ENCODE peak calls at places on chromosomes 4 and X, in six cellular contexts. S is hepatocyte, T is pancreas, K is GM23338, D is tibial nerve, B is upper lobe of right lung. J is an unnamed sample. For H3K36me3 and H3K4me1, the result is how much of the 10 kb centered on the place peaks cover.

GRCh38 chr4:184451726-184452125 is 22.6 kb downstream of the IRF2 start:
- DNase-seq in S (no peak), T (no peak), K (no peak), D (no peak), B (no peak), J (no peak)

GRCh38 chr4:174714393-174715211 is 114.4 kb downstream of the GLRA3 start:
- DNase-seq in S (peak), T (peak), K (peak), D (peak), B (no peak), J (no peak)

GRCh38 chrX:150573702-150574101 is 5.3 kb downstream of the MTM1 start:
- DNase-seq in S (no peak), T (no peak), K (no peak), D (no peak), B (no peak), J (no peak)

GRCh38 chr4:1494416-1495315 is 88.4 kb upstream of the NKX1-1 start:
- DNase-seq in S (no peak), T (no peak), K (no peak), D (no peak), B (peak), J (no peak)

GRCh38 chrX:69493193-69493592 is 10.9 kb upstream of the NALF2 start:
- DNase-seq in S (peak), T (peak), K (peak), D (peak), B (no peak), J (peak)

GRCh38 chrX:123869488-123869887 is 9.6 kb downstream of the XIAP start:
- DNase-seq in S (no peak), T (no peak), K (no peak), D (no peak), B (no peak), J (no peak)

GRCh38 chrX:40171513-40172168 is 73.9 kb upstream of the BCOR start:
- DNase-seq in S (peak), T (no peak), K (no peak), D (no peak), B (peak), J (peak)

GRCh38 chr4:37627263-37627662 is 58.9 kb downstream of the RELL1 start:
- DNase-seq in S (no peak), T (no peak), K (no peak), D (no peak), B (no peak), J (no peak)

GRCh38 chr4:53026233-53026632 is 164.1 kb downstream of the RASL11B start:
- DNase-seq in S (no peak), T (no peak), K (no peak), D (no peak), B (no peak), J (no peak)

GRCh38 chr4:82989567-82990429 is 20.8 kb downstream of the LIN54 start:
- DNase-seq in S (no peak), T (no peak), K (no peak), D (no peak), B (no peak), J (no peak)

GRCh38 chr4:22216278-22216677 is 267.7 kb upstream of the KCNIP4 start:
- DNase-seq in S (no peak), T (no peak), K (no peak), D (no peak), B (no peak), J (no peak)

GRCh38 chr4:150176559-150176958 is 98.3 kb downstream of the DCLK2 start:
- DNase-seq in S (peak), T (no peak), K (no peak), D (no peak), B (no peak), J (no peak)

DNA sequence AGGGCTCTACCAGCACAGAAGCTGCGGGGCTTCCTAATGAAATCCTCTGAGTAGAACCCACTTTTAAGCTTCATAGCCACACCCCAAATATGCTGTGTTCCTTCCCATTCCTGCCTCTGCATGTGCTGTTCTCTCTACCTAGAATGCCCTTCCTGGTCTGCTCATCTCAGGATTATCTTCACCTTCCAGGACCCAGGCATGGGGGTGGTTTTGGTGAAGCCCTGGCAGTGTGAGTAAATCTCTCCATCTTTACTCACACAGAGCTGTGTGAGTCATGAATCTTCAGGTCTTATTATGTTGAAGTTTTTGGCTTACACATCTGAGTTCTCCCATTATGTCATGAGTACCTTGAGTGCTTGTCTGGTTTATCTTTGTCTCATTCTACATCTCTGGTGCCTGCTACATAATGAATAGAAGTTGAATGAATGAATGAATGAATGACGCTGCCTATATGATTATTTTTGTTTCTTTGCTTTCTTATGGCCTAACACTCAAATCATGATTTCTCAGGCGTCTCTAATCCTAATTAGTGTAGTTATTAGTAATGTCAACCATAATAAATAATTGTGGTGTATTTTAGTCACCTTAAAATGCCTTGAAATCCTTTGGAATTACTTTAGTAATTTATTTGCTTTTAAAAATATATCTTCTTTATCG is 41.9 kb downstream of the HADH start:
- DNase-seq in S (no peak), T (no peak), K (peak), D (no peak), B (no peak), J (no peak)
- H3K36me3 ChIP-seq in S (under half), T (under half), K (under half), D (under half), B (half or more), J (under half)

GRCh38 chrX:108359811-108360602 is 78.2 kb downstream of the COL4A6 start:
- DNase-seq in S (no peak), T (no peak), K (no peak), D (no peak), B (no peak), J (no peak)
- H3K4me1 ChIP-seq in S (under half), T (under half), K (under half), D (under half), B (under half), J (under half)

GRCh38 chr4:24570574-24571236 is 13.6 kb downstream of the DHX15 start:
- DNase-seq in S (no peak), T (no peak), K (no peak), D (no peak), B (no peak), J (no peak)

GRCh38 chr4:24578364-24578763 is 6.0 kb downstream of the DHX15 start:
- DNase-seq in S (no peak), T (no peak), K (no peak), D (no peak), B (no peak), J (no peak)

GRCh38 chr4:24574256-24574655 is 10.1 kb downstream of the DHX15 start:
- DNase-seq in S (no peak), T (no peak), K (no peak), D (no peak), B (no peak), J (no peak)

GRCh38 chr4:24573582-24573981 is 10.8 kb downstream of the DHX15 start:
- DNase-seq in S (no peak), T (no peak), K (no peak), D (no peak), B (no peak), J (no peak)

GRCh38 chr4:24576276-24576675 is 8.1 kb downstream of the DHX15 start:
- DNase-seq in S (no peak), T (no peak), K (no peak), D (no peak), B (no peak), J (no peak)
- H3K36me3 ChIP-seq in S (under half), T (under half), K (under half), D (under half), B (half or more), J (under half)

GRCh38 chr4:101211146-101211553 is 136.2 kb downstream of the PPP3CA start:
- DNase-seq in S (no peak), T (no peak), K (peak), D (no peak), B (no peak), J (no peak)
- H3K4me1 ChIP-seq in S (under half), T (under half), K (under half), D (under half), B (under half), J (under half)

GRCh38 chr4:145102619-145103018 is 4.5 kb downstream of the ABCE1 start:
- DNase-seq in S (no peak), T (no peak), K (no peak), D (no peak), B (no peak), J (no peak)

GRCh38 chr4:145103496-145103895 is 5.4 kb downstream of the ABCE1 start:
- DNase-seq in S (no peak), T (no peak), K (no peak), D (no peak), B (no peak), J (no peak)

GRCh38 chr4:145107126-145107525 is 9.0 kb downstream of the ABCE1 start:
- DNase-seq in S (no peak), T (no peak), K (no peak), D (no peak), B (no peak), J (no peak)

DNA sequence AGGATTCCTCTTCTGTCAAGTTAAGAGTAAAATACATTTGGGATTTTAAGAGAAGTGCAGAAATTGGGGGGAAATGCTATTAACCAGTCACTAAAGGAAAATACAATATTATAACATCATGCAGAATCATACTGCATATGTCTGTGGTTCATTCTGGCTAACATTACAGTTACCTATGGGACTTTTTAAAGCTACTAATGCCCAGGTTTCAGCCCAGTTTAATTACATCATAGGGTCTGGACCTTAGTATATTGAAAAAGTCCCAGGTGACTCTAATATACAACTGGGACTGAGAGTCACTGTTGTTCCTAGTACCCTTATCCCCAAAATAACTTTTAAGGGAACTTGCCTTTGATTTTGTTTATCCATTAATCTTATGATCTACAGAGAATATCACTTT is 10.0 kb downstream of the ABCE1 start:
- DNase-seq in S (no peak), T (no peak), K (no peak), D (no peak), B (no peak), J (no peak)
- H3K36me3 ChIP-seq in S (under half), T (under half), K (half or more), D (under half), B (half or more), J (under half)

DNA sequence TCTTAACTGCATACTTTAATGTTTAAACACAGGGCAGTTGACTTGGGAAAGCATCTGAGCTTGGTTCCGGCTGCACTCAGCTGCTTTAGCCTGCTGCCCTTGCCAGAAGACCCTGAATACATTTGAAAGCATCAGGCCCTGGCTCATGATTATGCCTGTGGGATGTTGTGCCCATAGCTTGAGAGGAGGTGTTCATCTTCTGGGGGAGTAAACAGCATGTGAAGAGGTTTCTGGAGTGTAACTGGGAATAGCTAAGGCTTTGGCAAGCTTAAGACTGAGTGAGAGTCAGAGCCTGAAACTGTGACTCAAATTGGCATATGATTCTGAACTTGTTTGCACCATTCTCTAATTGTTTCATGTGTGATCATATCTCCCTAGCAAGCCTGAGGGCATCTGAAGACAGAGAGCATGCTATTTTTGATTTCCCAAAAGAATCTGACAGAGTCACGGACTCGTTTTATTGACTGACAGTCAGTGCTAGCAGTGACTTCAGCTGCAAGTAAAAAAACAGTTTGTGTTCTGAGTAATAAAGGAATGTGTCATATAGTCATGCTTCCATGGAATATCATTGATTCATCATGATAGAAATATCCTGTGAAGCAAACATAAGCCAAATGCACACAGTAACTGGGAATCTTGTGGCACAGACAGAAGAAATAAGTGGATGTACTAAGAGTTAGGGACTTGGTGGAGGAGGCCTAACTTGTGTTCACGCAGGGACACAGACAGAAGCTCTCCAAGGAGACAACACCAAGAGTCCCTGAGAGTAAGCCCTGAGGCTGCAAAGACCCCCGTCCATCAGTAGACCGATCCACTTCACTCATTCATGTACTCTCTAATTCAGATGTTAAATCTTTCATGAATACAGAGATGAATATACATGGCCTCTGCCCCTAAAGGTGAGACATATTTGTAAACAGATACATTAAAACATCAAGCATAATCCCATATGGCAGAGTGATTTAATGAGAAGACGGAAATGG is 100.7 kb downstream of the SYNPO2 start:
- DNase-seq in S (no peak), T (no peak), K (no peak), D (no peak), B (no peak), J (no peak)
- H3K4me1 ChIP-seq in S (under half), T (under half), K (under half), D (under half), B (under half), J (under half)

GRCh38 chr4:67531349-67531748 is 14.0 kb downstream of the CENPC start:
- DNase-seq in S (no peak), T (no peak), K (no peak), D (no peak), B (no peak), J (no peak)
- H3K36me3 ChIP-seq in S (under half), T (under half), K (under half), D (under half), B (half or more), J (under half)

GRCh38 chrX:65687367-65687766 is 19.9 kb downstream of the MSN start:
- DNase-seq in S (no peak), T (no peak), K (no peak), D (no peak), B (no peak), J (no peak)
- H3K4me1 ChIP-seq in S (under half), T (under half), K (under half), D (under half), B (half or more), J (half or more)

GRCh38 chr4:108070775-108071174 is 81.1 kb downstream of the HADH start:
- DNase-seq in S (no peak), T (no peak), K (no peak), D (no peak), B (no peak), J (no peak)
- H3K36me3 ChIP-seq in S (under half), T (under half), K (under half), D (under half), B (under half), J (under half)